ENCODE peak calls at places on chromosomes 16 and 17, in six cellular contexts. Y is K562, W is fibroblast of lung, C is esophagus squamous epithelium, G is ascending aorta, B is BE2C. Z is an unnamed sample.
A peak's percentile ranks its signal among the peaks of the same experiment; 100 is the strongest.

GRCh38 chr17:48055531-48056245 is 7.5 kb downstream of the NFE2L1 start:
- DNase-seq in B (peak; percentile 38), C (no peak), G (no peak), W (peak; percentile 47), Y (no peak), Z (peak; percentile 52)

GRCh38 chr16:89042711-89043551 is 50.7 kb upstream of the ACSF3 start:
- DNase-seq in B (peak; percentile 12), C (no peak), G (no peak), Y (no peak), W (no peak), Z (no peak)

GRCh38 chr17:2090804-2091534 is 36.1 kb downstream of the HIC1 start:
- DNase-seq in G (no peak), Y (peak; percentile 17), W (peak; percentile 98), C (no peak), B (no peak), Z (peak; percentile 59)

GRCh38 chr17:77296769-77297409 is 156.1 kb downstream of the SEC14L1 start:
- DNase-seq in G (no peak), W (no peak), Y (no peak), C (no peak), B (no peak), Z (no peak)

GRCh38 chr17:48499743-48500434 is 30.9 kb downstream of the HOXB1 start:
- DNase-seq in G (no peak), W (no peak), Y (no peak), C (no peak), B (no peak), Z (no peak)

GRCh38 chr16:80656731-80657150 is 115.9 kb downstream of the DYNLRB2 start:
- DNase-seq in Y (no peak), W (no peak), B (no peak), C (no peak), G (no peak), Z (no peak)

GRCh38 chr17:62110923-62111484 is 45.9 kb upstream of the MED13 start:
- DNase-seq in C (no peak), W (no peak), Y (no peak), G (no peak), B (no peak), Z (peak; percentile 6)

GRCh38 chr17:17928422-17929386 is 43.5 kb downstream of the TOM1L2 start:
- DNase-seq in B (no peak), W (peak; percentile 75), G (no peak), C (no peak), Y (no peak), Z (no peak)

GRCh38 chr16:89955001-89955685 is 6.6 kb downstream of the DEF8 start:
- DNase-seq in C (no peak), Y (no peak), B (no peak), G (no peak), W (no peak), Z (no peak)

GRCh38 chr17:31888124-31888523 is 13.4 kb downstream of the UTP6 start:
- DNase-seq in G (no peak), C (no peak), Y (no peak), B (no peak), W (no peak), Z (no peak)

GRCh38 chr17:33603794-33604193 is 310.7 kb upstream of the ASIC2 start:
- DNase-seq in W (no peak), G (no peak), B (peak; percentile 22), C (no peak), Y (peak; percentile 17), Z (no peak)

GRCh38 chr16:27925612-27926011 is 137.9 kb downstream of the GSG1L start:
- DNase-seq in G (no peak), C (no peak), B (peak; percentile 66), W (no peak), Y (no peak), Z (no peak)

GRCh38 chr16:1614226-1615102 is 2.3 kb downstream of the CRAMP1 start:
- DNase-seq in W (peak; percentile 38), G (peak; percentile 68), C (no peak), Y (peak; percentile 69), B (peak; percentile 32), Z (peak; percentile 6)

GRCh38 chr17:20266806-20267458 is 200.4 kb downstream of the LGALS9B start:
- DNase-seq in C (no peak), Y (peak; percentile 23), B (no peak), G (peak; percentile 77), W (peak; percentile 89), Z (peak; percentile 75)

GRCh38 chr17:17225901-17226300 is 11.1 kb downstream of the FLCN start:
- DNase-seq in Y (no peak), C (no peak), B (no peak), W (no peak), G (no peak), Z (no peak)

GRCh38 chr17:57256708-57257112 is 387 bp downstream of the MSI2 start:
- DNase-seq in C (no peak), W (peak; percentile 23), B (no peak), G (peak; percentile 64), Y (peak; percentile 57), Z (peak; percentile 13)

GRCh38 chr17:48576479-48577309 is 1.5 kb downstream of the HOXB4 start:
- DNase-seq in W (peak; percentile 92), B (no peak), C (no peak), G (peak; percentile 84), Y (peak; percentile 76), Z (no peak)

GRCh38 chr17:57925361-57925990 is 29.7 kb downstream of the CUEDC1 start:
- DNase-seq in C (no peak), Y (no peak), W (no peak), G (no peak), B (peak; percentile 83), Z (no peak)

GRCh38 chr16:49352923-49353322 is 20.7 kb upstream of the C16orf78 start:
- DNase-seq in W (no peak), C (no peak), B (peak; percentile 57), G (no peak), Y (peak; percentile 43), Z (no peak)

GRCh38 chr16:6797223-6797622 is 535.4 kb upstream of the RBFOX1 start:
- DNase-seq in Y (no peak), W (no peak), C (no peak), B (no peak), G (no peak), Z (no peak)

GRCh38 chr17:512311-512710 is 159.7 kb upstream of the RPH3AL start:
- DNase-seq in W (no peak), C (no peak), B (no peak), Y (no peak), G (no peak), Z (no peak)
- H3K4me1 ChIP-seq in W (peaks cover 16% of the 10 kb centered on the region), C (no peaks in the 10 kb centered on the region), B (no peaks in the 10 kb centered on the region), Y (no peaks in the 10 kb centered on the region), G (no peaks in the 10 kb centered on the region), Z (no peaks in the 10 kb centered on the region)

GRCh38 chr17:3335876-3336275 is 37.7 kb upstream of the OR3A1 start:
- DNase-seq in B (no peak), W (no peak), Y (no peak), C (no peak), G (no peak), Z (peak; percentile 8)
- TF ChIP-seq CTCF in B (peak; percentile 10), W (no peak), Y (no peak), C (no peak), G (no peak), Z (peak; percentile 19)

DNA sequence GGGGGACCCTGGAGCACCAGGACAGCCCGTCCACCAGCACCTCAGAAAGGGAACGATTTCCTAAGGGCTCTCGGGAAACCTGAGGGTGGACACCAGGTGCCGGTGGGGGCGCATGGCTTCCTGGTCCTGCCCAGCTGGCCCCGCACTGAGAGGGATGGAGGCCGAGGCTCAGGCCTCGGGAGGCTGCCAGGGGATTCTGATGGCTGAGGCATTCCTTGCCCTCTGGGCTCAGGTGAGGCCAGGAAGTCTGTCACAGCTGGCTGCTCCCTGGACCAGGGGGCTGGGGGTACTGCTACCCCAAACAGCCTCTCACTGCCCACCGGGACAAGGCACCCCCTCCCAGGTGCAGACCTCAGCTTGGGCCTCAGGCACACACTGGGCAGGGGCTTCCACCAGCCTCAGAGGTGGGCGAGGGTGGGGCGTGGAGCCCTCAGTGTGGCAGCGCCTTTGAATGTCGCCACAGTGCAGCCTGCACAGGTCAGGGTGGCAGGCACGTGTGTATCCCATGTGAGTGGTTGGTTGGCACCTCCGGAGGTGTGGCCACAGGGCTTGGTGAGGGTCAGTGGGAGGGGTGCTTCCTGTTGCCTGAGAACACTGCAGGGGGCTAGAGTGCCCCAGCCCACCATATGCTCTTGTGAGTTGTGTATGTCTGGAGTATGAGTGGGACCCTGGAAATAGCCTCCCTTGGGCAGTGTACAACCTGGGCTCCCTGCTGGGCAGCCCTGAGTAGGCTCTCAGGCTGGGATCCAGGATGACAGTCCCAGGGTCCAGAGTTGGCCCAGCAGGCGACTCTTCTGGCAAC is 3.9 kb upstream of the FSCN2 start:
- DNase-seq in C (no peak), Y (no peak), W (no peak), B (peak; percentile 5), G (no peak), Z (no peak)
- H3K27me3 ChIP-seq in C (peaks cover 15% of the 10 kb centered on the region), Y (peaks cover 38% of the 10 kb centered on the region), W (peaks cover 4% of the 10 kb centered on the region), B (peaks cover 20% of the 10 kb centered on the region), G (no peaks in the 10 kb centered on the region), Z (peaks cover 64% of the 10 kb centered on the region)

GRCh38 chr17:50461550-50462132 is 7.0 kb downstream of the CHAD start:
- DNase-seq in W (no peak), B (no peak), C (no peak), Y (no peak), G (no peak), Z (no peak)
- H3K4me1 ChIP-seq in W (no peaks in the 10 kb centered on the region), B (no peaks in the 10 kb centered on the region), C (no peaks in the 10 kb centered on the region), Y (peaks cover 2% of the 10 kb centered on the region), G (no peaks in the 10 kb centered on the region), Z (peaks cover 10% of the 10 kb centered on the region)

DNA sequence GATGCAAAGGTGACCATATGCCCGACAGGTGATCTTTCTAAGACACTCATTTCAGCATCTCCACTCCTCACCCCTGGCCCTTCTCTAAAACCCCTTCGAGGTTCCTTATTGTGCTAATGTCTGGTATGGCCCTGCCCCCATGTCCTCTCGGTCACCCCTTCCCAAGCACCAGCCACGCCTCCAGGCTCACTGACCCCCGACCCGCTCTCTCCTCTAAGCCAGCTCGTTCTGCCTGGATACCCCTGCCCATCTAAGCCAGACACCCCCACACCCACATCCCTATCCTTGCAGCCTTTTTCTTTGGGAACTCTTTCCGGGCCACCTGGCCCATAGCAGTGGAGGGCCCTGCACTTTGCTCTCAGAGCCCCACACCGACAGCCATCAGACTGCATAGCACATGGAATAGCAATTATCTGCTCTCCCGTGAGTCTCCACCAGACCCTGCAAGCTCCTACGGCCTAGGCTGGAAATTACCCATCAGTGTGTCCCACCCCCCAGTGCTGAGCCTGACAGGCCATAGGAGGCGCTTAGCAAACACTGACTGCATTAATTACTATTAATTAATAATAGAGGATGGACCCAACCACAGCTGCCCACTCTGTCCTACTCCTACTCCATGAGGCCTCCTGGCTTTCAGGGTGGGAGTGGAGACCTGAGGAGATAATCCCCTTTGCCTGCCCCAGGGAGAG is 176.7 kb downstream of the TMEM132E start:
- DNase-seq in B (no peak), Y (no peak), G (peak; percentile 54), W (no peak), C (no peak), Z (no peak)
- TF ChIP-seq CTCF in B (no peak), Y (no peak), G (no peak), W (no peak), C (no peak), Z (no peak)

GRCh38 chr16:86292942-86293341 is 217.4 kb upstream of the FOXF1 start:
- DNase-seq in W (no peak), C (no peak), G (no peak), Y (no peak), B (no peak), Z (no peak)
- H3K27me3 ChIP-seq in W (peaks cover 9% of the 10 kb centered on the region), C (peaks cover 8% of the 10 kb centered on the region), G (no peaks in the 10 kb centered on the region), Y (peaks cover 74% of the 10 kb centered on the region), B (peaks cover 93% of the 10 kb centered on the region), Z (peaks cover 21% of the 10 kb centered on the region)